ENCODE peak calls at places on chromosomes 3 and 15, in nine cellular contexts. R is fibroblast of the aortic adventitia, S is neural progenitor cell, B is body of pancreas, M is heart right ventricle, H is stomach, V is cardiac fibroblast, L is upper lobe of right lung, K is transverse colon. A is an unnamed sample.

GRCh38 chr15:29800441-29801366 is 21.6 kb downstream of the TJP1 start:
- DNase-seq in R (no peak), S (no peak), B (no peak), M (no peak), H (no peak), V (peak; percentile 62), L (no peak), K (no peak), A (no peak)

GRCh38 chr3:25478964-25479726 is 51.1 kb downstream of the RARB start:
- DNase-seq in R (no peak), S (no peak), B (no peak), M (no peak), H (no peak), V (no peak), L (no peak), K (no peak), A (no peak)

GRCh38 chr15:57873564-57874209 is 167.2 kb downstream of the POLR2M start:
- DNase-seq in R (peak; percentile 57), S (no peak), B (no peak), M (no peak), H (no peak), V (peak; percentile 56), L (no peak), K (no peak), A (peak; percentile 70)

GRCh38 chr15:97235285-97235985 is 725.1 kb upstream of the ARRDC4 start:
- DNase-seq in R (peak; percentile 40), S (peak; percentile 78), B (peak; percentile 49), M (peak; percentile 44), H (peak; percentile 64), V (peak; percentile 59), L (no peak), K (peak; percentile 46), A (peak; percentile 61)

GRCh38 chr3:58473275-58473674 is 18.6 kb upstream of the KCTD6 start:
- DNase-seq in R (no peak), S (no peak), B (no peak), M (no peak), H (no peak), V (no peak), L (no peak), K (no peak), A (no peak)

GRCh38 chr15:73704869-73705645 is 20.9 kb downstream of the CD276 start:
- DNase-seq in R (peak; percentile 49), S (peak; percentile 78), B (peak; percentile 58), M (peak; percentile 54), H (peak; percentile 67), V (peak; percentile 56), L (peak; percentile 81), K (peak; percentile 72), A (peak; percentile 47)

GRCh38 chr15:62603757-62604156 is 438.7 kb upstream of the C2CD4B start:
- DNase-seq in R (peak; percentile 88), S (no peak), B (no peak), M (no peak), H (no peak), V (peak; percentile 78), L (no peak), K (peak; percentile 35), A (no peak)

GRCh38 chr3:194738254-194739093 is 52.8 kb downstream of the FAM43A start:
- DNase-seq in R (peak; percentile 65), S (no peak), B (peak; percentile 57), M (peak; percentile 79), H (no peak), V (peak; percentile 70), L (no peak), K (no peak), A (peak; percentile 36)

DNA sequence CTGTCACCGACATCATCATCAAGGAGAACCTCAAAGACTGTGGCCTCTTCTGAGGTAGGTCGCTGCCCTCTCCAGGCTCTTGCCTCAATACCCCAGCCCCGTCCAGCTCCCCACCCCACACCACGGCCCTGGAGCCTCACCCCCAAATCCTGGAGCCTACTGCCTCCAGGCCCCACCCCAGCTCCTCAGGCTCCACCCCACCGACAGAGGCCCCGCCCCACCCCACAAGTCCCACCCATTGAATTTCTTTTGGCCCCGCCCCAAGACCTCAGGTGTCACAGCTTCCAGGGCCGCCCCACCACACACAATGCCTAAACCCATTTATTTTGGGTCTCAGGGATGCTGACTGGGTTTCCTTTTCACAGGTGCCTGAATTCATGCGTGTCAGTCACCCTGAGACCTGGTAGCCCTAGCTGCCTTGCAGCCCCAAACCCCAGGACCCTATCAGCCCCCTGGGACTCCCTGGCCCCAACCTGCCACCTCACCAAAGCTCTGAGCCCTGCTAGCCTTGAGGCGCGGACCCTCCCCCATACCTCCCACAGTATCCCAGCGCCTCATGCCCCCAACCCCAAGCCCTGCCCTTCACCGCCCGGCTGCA is 3.6 kb downstream of the GNAT1 start:
- DNase-seq in R (no peak), S (no peak), B (peak; percentile 48), M (no peak), H (no peak), V (no peak), L (no peak), K (no peak), A (no peak)
- H3K4me3 ChIP-seq in R (no peak overlapping the region), S (no peak overlapping the region), B (no peak overlapping the region), M (peak overlapping the region; percentile 17), H (peak overlapping the region; percentile 18), V (no peak overlapping the region), L (no peak overlapping the region), K (peak overlapping the region; percentile 2), A (no peak overlapping the region)

GRCh38 chr3:9125278-9125951 is 124.0 kb downstream of the SRGAP3 start:
- DNase-seq in R (no peak), S (no peak), B (no peak), M (no peak), H (no peak), V (no peak), L (no peak), K (no peak), A (no peak)
- TF ChIP-seq CTCF in R (no peak), S (no peak), B (no peak), M (no peak), H (no peak), V (no peak), L (no peak), K (no peak), A (no peak)

GRCh38 chr3:109337393-109337792 is at the start of gene DPPA4:
- DNase-seq in R (no peak), S (peak; percentile 80), B (no peak), M (no peak), H (no peak), V (no peak), L (no peak), K (no peak), A (no peak)

GRCh38 chr3:109334572-109334971 is 2.8 kb downstream of the DPPA4 start:
- DNase-seq in R (no peak), S (no peak), B (no peak), M (no peak), H (no peak), V (no peak), L (no peak), K (no peak), A (no peak)

GRCh38 chr3:109339186-109339585 is 1.8 kb upstream of the DPPA4 start:
- DNase-seq in R (no peak), S (no peak), B (no peak), M (no peak), H (no peak), V (no peak), L (no peak), K (no peak), A (no peak)

GRCh38 chr3:109338322-109338721 is 976 bp upstream of the DPPA4 start:
- DNase-seq in R (no peak), S (no peak), B (no peak), M (no peak), H (no peak), V (no peak), L (no peak), K (no peak), A (no peak)

GRCh38 chr3:109336272-109336957 is 931 bp downstream of the DPPA4 start:
- DNase-seq in R (peak; percentile 2), S (peak; percentile 77), B (peak; percentile 19), M (no peak), H (no peak), V (peak; percentile 59), L (no peak), K (no peak), A (peak; percentile 68)
- H3K4me3 ChIP-seq in R (no peak overlapping the region), S (peak overlapping the region; percentile 78), B (no peak overlapping the region), M (peak overlapping the region; percentile 40), H (peak overlapping the region; percentile 34), V (peak overlapping the region; percentile 48), L (peak overlapping the region; percentile 38), K (peak overlapping the region; percentile 31), A (peak overlapping the region; percentile 50)

DNA sequence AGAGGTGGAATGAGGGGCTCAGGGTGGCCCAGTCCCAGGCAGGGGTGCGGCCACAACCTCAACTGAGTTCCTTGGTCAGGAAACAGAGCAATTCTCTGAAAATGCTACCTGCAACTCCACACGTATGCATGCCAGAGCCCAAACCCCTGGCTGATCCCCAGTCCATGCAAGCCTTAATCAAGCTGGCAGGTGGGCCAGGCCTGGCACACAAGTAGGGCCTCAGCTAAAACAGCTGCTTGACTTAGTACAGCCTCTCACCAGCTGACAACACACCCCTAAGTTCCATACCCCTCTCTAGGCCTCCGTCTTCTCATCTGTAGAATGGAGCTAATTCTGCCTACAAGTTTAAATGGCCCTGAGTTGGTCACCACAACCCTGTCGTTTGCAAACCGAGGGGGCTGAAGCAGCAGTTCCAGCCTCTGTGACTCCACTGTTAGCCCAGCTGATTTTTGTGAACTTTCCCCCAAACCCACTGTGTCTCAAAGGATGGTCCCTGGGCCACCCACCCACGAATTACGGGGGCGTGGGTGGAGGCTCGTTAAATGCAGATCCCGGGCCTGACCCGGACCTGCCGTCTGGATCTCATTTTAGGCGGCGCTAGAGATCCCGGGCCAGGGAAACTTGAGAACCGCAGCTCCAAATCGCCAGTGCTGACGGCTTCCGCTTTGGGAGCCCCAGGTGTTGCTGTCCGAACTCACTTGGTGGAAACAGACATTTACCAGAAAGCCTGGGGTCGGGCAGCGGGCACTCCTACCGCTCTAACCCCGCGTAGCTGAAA is 927 bp downstream of the CHDH start:
- DNase-seq in R (peak; percentile 39), S (peak; percentile 80), B (peak; percentile 79), M (peak; percentile 44), H (peak; percentile 71), V (peak; percentile 29), L (peak; percentile 86), K (peak; percentile 59), A (peak; percentile 23)
- TF ChIP-seq CTCF in R (peak; percentile 41), S (peak; percentile 47), B (peak; percentile 51), M (peak; percentile 41), H (peak; percentile 19), V (peak; percentile 24), L (peak; percentile 36), K (no peak), A (peak; percentile 40)

GRCh38 chr3:37443363-37444035 is 269.1 kb upstream of the LRRFIP2 start:
- DNase-seq in R (no peak), S (no peak), B (no peak), M (no peak), H (no peak), V (no peak), L (no peak), K (no peak), A (no peak)

GRCh38 chr3:37445163-37445562 is 270.8 kb upstream of the LRRFIP2 start:
- DNase-seq in R (no peak), S (no peak), B (no peak), M (no peak), H (no peak), V (no peak), L (no peak), K (no peak), A (no peak)

GRCh38 chr3:37442397-37442796 is 268.0 kb upstream of the LRRFIP2 start:
- DNase-seq in R (no peak), S (no peak), B (no peak), M (no peak), H (no peak), V (no peak), L (no peak), K (no peak), A (no peak)

GRCh38 chr3:37441689-37442088 is 267.3 kb upstream of the LRRFIP2 start:
- DNase-seq in R (no peak), S (no peak), B (no peak), M (no peak), H (no peak), V (no peak), L (no peak), K (no peak), A (no peak)
- H3K4me3 ChIP-seq in R (no peak overlapping the region), S (no peak overlapping the region), B (no peak overlapping the region), M (no peak overlapping the region), H (no peak overlapping the region), V (no peak overlapping the region), L (no peak overlapping the region), K (no peak overlapping the region), A (no peak overlapping the region)